ENCODE peak calls at places on chromosomes 3 and 15, in six cellular contexts. One of them, this sample, is unnamed.

GRCh38 chr3:61627768-61628185 is 66.4 kb downstream of the PTPRG start:
- DNase-seq in PC-3: peak; percentile 16
- DNase-seq in endothelial cell of umbilical vein: peak; percentile 30
- DNase-seq in MM.1S: no peak
- DNase-seq in astrocyte: peak; percentile 88
- DNase-seq in GM23338: no peak
- DNase-seq in this sample: peak; percentile 36

GRCh38 chr3:29275309-29275708 is 5.6 kb upstream of the RBMS3 start:
- DNase-seq in astrocyte: peak; percentile 21
- DNase-seq in endothelial cell of umbilical vein: no peak
- DNase-seq in PC-3: no peak
- DNase-seq in GM23338: no peak
- DNase-seq in MM.1S: no peak
- DNase-seq in this sample: peak; percentile 23

GRCh38 chr3:64501298-64501906 is 186.4 kb downstream of the ADAMTS9 start:
- DNase-seq in PC-3: no peak
- DNase-seq in endothelial cell of umbilical vein: no peak
- DNase-seq in GM23338: no peak
- DNase-seq in MM.1S: no peak
- DNase-seq in astrocyte: peak; percentile 65
- DNase-seq in this sample: no peak

GRCh38 chr3:45597166-45597565 is 2.6 kb downstream of the LIMD1 start:
- DNase-seq in MM.1S: no peak
- DNase-seq in PC-3: peak; percentile 75
- DNase-seq in astrocyte: peak; percentile 76
- DNase-seq in endothelial cell of umbilical vein: no peak
- DNase-seq in GM23338: no peak
- DNase-seq in this sample: no peak

GRCh38 chr15:39616731-39617455 is 36.0 kb downstream of the THBS1 start:
- DNase-seq in endothelial cell of umbilical vein: peak; percentile 60
- DNase-seq in astrocyte: no peak
- DNase-seq in MM.1S: no peak
- DNase-seq in GM23338: no peak
- DNase-seq in PC-3: peak; percentile 91
- DNase-seq in this sample: peak; percentile 88

GRCh38 chr3:188319569-188319968 is 165.6 kb downstream of the LPP start:
- DNase-seq in endothelial cell of umbilical vein: peak; percentile 38
- DNase-seq in GM23338: no peak
- DNase-seq in astrocyte: peak; percentile 41
- DNase-seq in MM.1S: no peak
- DNase-seq in PC-3: peak; percentile 70
- DNase-seq in this sample: peak; percentile 46

GRCh38 chr3:151908399-151908798 is 35.0 kb downstream of the SUCNR1 start:
- DNase-seq in PC-3: no peak
- DNase-seq in astrocyte: no peak
- DNase-seq in MM.1S: no peak
- DNase-seq in GM23338: no peak
- DNase-seq in endothelial cell of umbilical vein: no peak
- DNase-seq in this sample: no peak

GRCh38 chr15:70584838-70585706 is 178.3 kb downstream of the UACA start:
- DNase-seq in endothelial cell of umbilical vein: no peak
- DNase-seq in astrocyte: peak; percentile 63
- DNase-seq in GM23338: peak; percentile 85
- DNase-seq in PC-3: peak; percentile 78
- DNase-seq in MM.1S: no peak
- DNase-seq in this sample: peak; percentile 46

GRCh38 chr3:194279106-194279505 is 72.0 kb downstream of the CPN2 start:
- DNase-seq in endothelial cell of umbilical vein: no peak
- DNase-seq in astrocyte: no peak
- DNase-seq in GM23338: no peak
- DNase-seq in PC-3: no peak
- DNase-seq in MM.1S: no peak
- DNase-seq in this sample: no peak

GRCh38 chr15:46732060-46732459 is 985.2 kb upstream of the SEMA6D start:
- DNase-seq in astrocyte: no peak
- DNase-seq in PC-3: no peak
- DNase-seq in MM.1S: peak; percentile 18
- DNase-seq in endothelial cell of umbilical vein: no peak
- DNase-seq in GM23338: no peak
- DNase-seq in this sample: no peak

GRCh38 chr3:70885636-70886035 is 573.2 kb upstream of the MDFIC2 start:
- DNase-seq in MM.1S: no peak
- DNase-seq in endothelial cell of umbilical vein: no peak
- DNase-seq in GM23338: peak; percentile 18
- DNase-seq in astrocyte: no peak
- DNase-seq in PC-3: no peak
- DNase-seq in this sample: no peak

GRCh38 chr3:179624471-179624870 is 19.9 kb downstream of the NDUFB5 start:
- DNase-seq in PC-3: peak; percentile 42
- DNase-seq in MM.1S: no peak
- DNase-seq in astrocyte: peak; percentile 4
- DNase-seq in GM23338: no peak
- DNase-seq in endothelial cell of umbilical vein: no peak
- DNase-seq in this sample: no peak

GRCh38 chr3:120147072-120147871 is 53.0 kb upstream of the GSK3B start:
- DNase-seq in PC-3: peak; percentile 85
- DNase-seq in GM23338: peak; percentile 65
- DNase-seq in MM.1S: peak; percentile 84
- DNase-seq in endothelial cell of umbilical vein: peak; percentile 25
- DNase-seq in astrocyte: no peak
- DNase-seq in this sample: peak; percentile 61

GRCh38 chr3:125593991-125594574 is 1.2 kb downstream of the OSBPL11 start:
- DNase-seq in GM23338: no peak
- DNase-seq in astrocyte: no peak
- DNase-seq in endothelial cell of umbilical vein: peak; percentile 19
- DNase-seq in MM.1S: peak; percentile 38
- DNase-seq in PC-3: peak; percentile 30
- DNase-seq in this sample: no peak

GRCh38 chr3:118945834-118946233 is 88.8 kb downstream of the IGSF11 start:
- DNase-seq in astrocyte: no peak
- DNase-seq in MM.1S: no peak
- DNase-seq in GM23338: no peak
- DNase-seq in endothelial cell of umbilical vein: no peak
- DNase-seq in PC-3: no peak
- DNase-seq in this sample: no peak

GRCh38 chr3:126704494-126705214 is 614 bp downstream of the CHCHD6 start:
- DNase-seq in PC-3: no peak
- DNase-seq in MM.1S: no peak
- DNase-seq in astrocyte: peak; percentile 0
- DNase-seq in GM23338: peak; percentile 48
- DNase-seq in endothelial cell of umbilical vein: no peak
- DNase-seq in this sample: peak; percentile 21

GRCh38 chr15:89362203-89363101 is 27.8 kb upstream of the POLG start:
- DNase-seq in MM.1S: no peak
- DNase-seq in astrocyte: no peak
- DNase-seq in GM23338: peak; percentile 35
- DNase-seq in PC-3: no peak
- DNase-seq in endothelial cell of umbilical vein: no peak
- DNase-seq in this sample: no peak

GRCh38 chr15:25582886-25583285 is 144.1 kb upstream of the UBE3A start:
- DNase-seq in astrocyte: no peak
- DNase-seq in PC-3: no peak
- DNase-seq in MM.1S: no peak
- DNase-seq in GM23338: no peak
- DNase-seq in endothelial cell of umbilical vein: no peak
- DNase-seq in this sample: no peak

GRCh38 chr3:171801738-171802600 is 8.3 kb downstream of the PLD1 start:
- DNase-seq in astrocyte: peak; percentile 94
- DNase-seq in endothelial cell of umbilical vein: peak; percentile 97
- DNase-seq in GM23338: no peak
- DNase-seq in PC-3: peak; percentile 88
- DNase-seq in MM.1S: no peak
- DNase-seq in this sample: peak; percentile 97

GRCh38 chr3:64254443-64254842 is 29.2 kb upstream of the PRICKLE2 start:
- DNase-seq in MM.1S: no peak
- DNase-seq in endothelial cell of umbilical vein: no peak
- DNase-seq in GM23338: no peak
- DNase-seq in PC-3: no peak
- DNase-seq in astrocyte: no peak
- DNase-seq in this sample: no peak

GRCh38 chr15:82852906-82853635 is 43.6 kb downstream of the WHAMM start:
- DNase-seq in GM23338: no peak
- DNase-seq in MM.1S: no peak
- DNase-seq in endothelial cell of umbilical vein: no peak
- DNase-seq in PC-3: no peak
- DNase-seq in astrocyte: no peak
- DNase-seq in this sample: no peak

GRCh38 chr3:146163584-146163983 is 2.6 kb upstream of the PLOD2 start:
- DNase-seq in astrocyte: peak; percentile 97
- DNase-seq in GM23338: no peak
- DNase-seq in PC-3: peak; percentile 99
- DNase-seq in MM.1S: no peak
- DNase-seq in endothelial cell of umbilical vein: peak; percentile 75
- DNase-seq in this sample: peak; percentile 91

GRCh38 chr3:5014431-5014830 is 35.2 kb downstream of the BHLHE40 start:
- DNase-seq in endothelial cell of umbilical vein: no peak
- DNase-seq in astrocyte: peak; percentile 78
- DNase-seq in PC-3: no peak
- DNase-seq in GM23338: no peak
- DNase-seq in MM.1S: no peak
- DNase-seq in this sample: no peak

GRCh38 chr15:99343836-99344551 is 92.7 kb downstream of the LRRC28 start:
- DNase-seq in PC-3: no peak
- DNase-seq in MM.1S: no peak
- DNase-seq in GM23338: peak; percentile 75
- DNase-seq in astrocyte: no peak
- DNase-seq in endothelial cell of umbilical vein: peak; percentile 75
- DNase-seq in this sample: no peak

GRCh38 chr15:82647835-82648256 is 683 bp upstream of the CPEB1 start:
- DNase-seq in GM23338: peak; percentile 70
- DNase-seq in astrocyte: no peak
- DNase-seq in endothelial cell of umbilical vein: no peak
- DNase-seq in MM.1S: no peak
- DNase-seq in PC-3: no peak
- DNase-seq in this sample: no peak

GRCh38 chr3:107674371-107674770 is 151.6 kb downstream of the BBX start:
- DNase-seq in PC-3: no peak
- DNase-seq in GM23338: no peak
- DNase-seq in astrocyte: peak; percentile 82
- DNase-seq in endothelial cell of umbilical vein: no peak
- DNase-seq in MM.1S: no peak
- DNase-seq in this sample: no peak

GRCh38 chr3:30042274-30042859 is 564.0 kb upstream of the TGFBR2 start:
- DNase-seq in astrocyte: peak; percentile 52
- DNase-seq in GM23338: peak; percentile 84
- DNase-seq in endothelial cell of umbilical vein: peak; percentile 88
- DNase-seq in PC-3: peak; percentile 84
- DNase-seq in MM.1S: peak; percentile 61
- DNase-seq in this sample: peak; percentile 39

GRCh38 chr15:76823903-76824302 is 81.2 kb downstream of the SCAPER start:
- DNase-seq in astrocyte: peak; percentile 4
- DNase-seq in MM.1S: no peak
- DNase-seq in endothelial cell of umbilical vein: no peak
- DNase-seq in PC-3: no peak
- DNase-seq in GM23338: no peak
- DNase-seq in this sample: no peak
- H3K4me3 ChIP-seq in astrocyte: no peak overlapping the region
- H3K4me3 ChIP-seq in MM.1S: no peak overlapping the region
- H3K4me3 ChIP-seq in endothelial cell of umbilical vein: no peak overlapping the region
- H3K4me3 ChIP-seq in PC-3: no peak overlapping the region
- H3K4me3 ChIP-seq in GM23338: no peak overlapping the region
- H3K4me3 ChIP-seq in this sample: no peak overlapping the region

GRCh38 chr15:100881573-100882336 is 2.1 kb downstream of the ALDH1A3 start:
- DNase-seq in MM.1S: no peak
- DNase-seq in GM23338: no peak
- DNase-seq in PC-3: peak; percentile 12
- DNase-seq in astrocyte: no peak
- DNase-seq in endothelial cell of umbilical vein: no peak
- DNase-seq in this sample: no peak

GRCh38 chr15:100880897-100881242 is 1.2 kb downstream of the ALDH1A3 start:
- DNase-seq in GM23338: no peak
- DNase-seq in endothelial cell of umbilical vein: no peak
- DNase-seq in astrocyte: no peak
- DNase-seq in PC-3: no peak
- DNase-seq in MM.1S: no peak
- DNase-seq in this sample: no peak

GRCh38 chr15:100879461-100880138 is at the start of gene ALDH1A3:
- DNase-seq in endothelial cell of umbilical vein: no peak
- DNase-seq in PC-3: peak; percentile 93
- DNase-seq in astrocyte: peak; percentile 43
- DNase-seq in GM23338: peak; percentile 56
- DNase-seq in MM.1S: peak; percentile 46
- DNase-seq in this sample: peak; percentile 81

GRCh38 chr15:100879046-100879445 is 585 bp upstream of the ALDH1A3 start:
- DNase-seq in astrocyte: no peak
- DNase-seq in GM23338: peak; percentile 55
- DNase-seq in PC-3: no peak
- DNase-seq in endothelial cell of umbilical vein: no peak
- DNase-seq in MM.1S: no peak
- DNase-seq in this sample: no peak

GRCh38 chr15:100880139-100880896 is 687 bp downstream of the ALDH1A3 start:
- DNase-seq in PC-3: no peak
- DNase-seq in endothelial cell of umbilical vein: no peak
- DNase-seq in GM23338: peak; percentile 63
- DNase-seq in astrocyte: peak; percentile 35
- DNase-seq in MM.1S: no peak
- DNase-seq in this sample: no peak
- TF ChIP-seq EZH2 in PC-3: no peak
- TF ChIP-seq EZH2 in endothelial cell of umbilical vein: peak; percentile 87
- TF ChIP-seq EZH2 in GM23338: peak; percentile 90
- TF ChIP-seq EZH2 in astrocyte: peak; percentile 82
- TF ChIP-seq EZH2 in MM.1S: no peak
- TF ChIP-seq EZH2 in this sample: no peak

DNA sequence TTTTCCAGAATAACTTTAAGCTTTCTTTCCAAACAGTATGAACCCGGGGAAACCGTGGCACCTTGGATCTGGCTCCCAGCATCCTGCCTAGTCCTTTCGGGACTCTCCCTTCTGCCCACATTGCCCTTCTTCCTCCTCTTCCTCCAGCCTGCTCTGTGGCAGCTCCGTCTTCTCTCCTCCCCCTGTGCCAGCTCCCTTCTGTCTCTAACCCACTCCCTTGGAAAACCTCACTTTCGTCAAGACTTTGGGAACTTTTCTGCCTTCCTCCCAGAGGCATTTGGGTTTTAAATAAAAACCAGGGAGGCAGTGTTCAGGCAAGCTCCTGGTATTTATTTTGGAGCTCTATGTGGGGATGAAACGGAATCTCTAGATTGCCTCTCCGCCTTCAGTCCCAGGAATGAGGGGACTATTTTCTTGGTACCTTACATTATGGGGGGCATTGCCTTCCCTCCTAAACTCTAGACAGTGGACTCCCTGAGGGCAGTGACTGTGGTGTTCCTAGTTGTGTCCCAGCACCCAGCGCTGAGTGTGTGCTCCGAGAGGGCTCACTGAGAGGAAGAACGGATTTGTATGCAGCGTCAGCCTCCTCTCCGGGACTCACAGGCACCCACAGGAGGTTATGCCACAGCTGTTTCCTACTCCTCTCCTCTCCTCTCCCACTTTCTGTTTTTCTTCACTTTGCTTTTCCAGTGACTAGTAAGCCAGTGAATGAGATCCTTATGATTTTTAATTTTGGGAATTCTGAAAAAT is 105.4 kb upstream of the MRPS22 start:
- DNase-seq in MM.1S: no peak
- DNase-seq in GM23338: peak; percentile 11
- DNase-seq in endothelial cell of umbilical vein: no peak
- DNase-seq in PC-3: no peak
- DNase-seq in astrocyte: no peak
- DNase-seq in this sample: no peak
- TF ChIP-seq CTCF in MM.1S: no peak
- TF ChIP-seq CTCF in GM23338: no peak
- TF ChIP-seq CTCF in endothelial cell of umbilical vein: no peak
- TF ChIP-seq CTCF in PC-3: no peak
- TF ChIP-seq CTCF in astrocyte: no peak
- TF ChIP-seq CTCF in this sample: no peak

GRCh38 chr3:155232605-155233004 is 60.9 kb downstream of the STRIT1 start:
- DNase-seq in astrocyte: peak; percentile 86
- DNase-seq in GM23338: peak; percentile 3
- DNase-seq in endothelial cell of umbilical vein: no peak
- DNase-seq in PC-3: peak; percentile 98
- DNase-seq in MM.1S: peak; percentile 24
- DNase-seq in this sample: peak; percentile 92
- H3K4me3 ChIP-seq in astrocyte: no peak overlapping the region
- H3K4me3 ChIP-seq in GM23338: no peak overlapping the region
- H3K4me3 ChIP-seq in endothelial cell of umbilical vein: no peak overlapping the region
- H3K4me3 ChIP-seq in PC-3: peak overlapping the region; percentile 3
- H3K4me3 ChIP-seq in MM.1S: no peak overlapping the region
- H3K4me3 ChIP-seq in this sample: no peak overlapping the region

This sample was measured in mammary epithelial cell.